ENCODE peak calls at places on chromosomes 6 and 20, in nine cellular contexts. W is mammary epithelial cell; O is effector memory CD4-positive, alpha-beta T cell; Q is astrocyte; A is Peyer's patch; G is CD4-positive, alpha-beta T cell; X is left ventricle myocardium inferior; R is sigmoid colon; I is upper lobe of left lung. D is an unnamed sample.

GRCh38 chr6:144659202-144659731 is 374.1 kb downstream of the UTRN start:
- DNase-seq in W (no peak), O (no peak), Q (peak; percentile 35), A (no peak), G (no peak), X (no peak), R (no peak), I (no peak), D (no peak)

GRCh38 chr6:35014341-35014740 is 125.3 kb downstream of the ANKS1A start:
- DNase-seq in W (no peak), O (no peak), Q (no peak), A (no peak), G (no peak), X (no peak), R (no peak), I (no peak), D (no peak)

GRCh38 chr20:48709292-48709691 is 118.5 kb downstream of the PREX1 start:
- DNase-seq in W (no peak), O (no peak), Q (no peak), A (no peak), G (no peak), X (no peak), R (peak; percentile 41), I (no peak), D (no peak)

GRCh38 chr6:12761376-12762115 is 45.0 kb downstream of the PHACTR1 start:
- DNase-seq in W (no peak), O (no peak), Q (peak; percentile 98), A (no peak), G (no peak), X (no peak), R (no peak), I (no peak), D (no peak)

GRCh38 chr6:34247481-34248197 is 1.2 kb downstream of the SMIM29 start:
- DNase-seq in W (no peak), O (no peak), Q (no peak), A (no peak), G (no peak), X (no peak), R (peak; percentile 68), I (no peak), D (no peak)

GRCh38 chr6:53899512-53899911 is 104.7 kb downstream of the LRRC1 start:
- DNase-seq in W (no peak), O (no peak), Q (no peak), A (no peak), G (no peak), X (no peak), R (no peak), I (no peak), D (no peak)

GRCh38 chr6:49913656-49914055 is 47.3 kb upstream of the CRISP1 start:
- DNase-seq in W (no peak), O (no peak), Q (no peak), A (no peak), G (no peak), X (no peak), R (no peak), I (no peak), D (no peak)

GRCh38 chr20:47578543-47578942 is 76.9 kb downstream of the NCOA3 start:
- DNase-seq in W (no peak), O (no peak), Q (no peak), A (no peak), G (no peak), X (no peak), R (no peak), I (no peak), D (no peak)

GRCh38 chr6:56708810-56709597 is 66.3 kb upstream of the DST start:
- DNase-seq in W (peak; percentile 68), O (no peak), Q (peak; percentile 72), A (no peak), G (no peak), X (no peak), R (no peak), I (no peak), D (no peak)

GRCh38 chr6:148885154-148885870 is 138.5 kb downstream of the UST start:
- DNase-seq in W (peak; percentile 60), O (no peak), Q (peak; percentile 87), A (no peak), G (no peak), X (no peak), R (no peak), I (no peak), D (no peak)

GRCh38 chr20:63846128-63846771 is 15.0 kb upstream of the ABHD16B start:
- DNase-seq in W (no peak), O (no peak), Q (no peak), A (no peak), G (no peak), X (peak; percentile 82), R (no peak), I (peak; percentile 80), D (no peak)

GRCh38 chr20:23147647-23147963 is 61.5 kb upstream of the CD93 start:
- DNase-seq in W (no peak), O (no peak), Q (no peak), A (no peak), G (no peak), X (no peak), R (no peak), I (no peak), D (no peak)

GRCh38 chr6:5365430-5366195 is 104.3 kb downstream of the FARS2 start:
- DNase-seq in W (no peak), O (no peak), Q (no peak), A (no peak), G (no peak), X (no peak), R (no peak), I (no peak), D (no peak)

GRCh38 chr6:77466055-77467028 is 3.1 kb upstream of the HTR1B start:
- DNase-seq in W (peak; percentile 61), O (no peak), Q (peak; percentile 51), A (no peak), G (no peak), X (peak; percentile 17), R (no peak), I (no peak), D (no peak)

GRCh38 chr6:132598473-132598872 is 8.9 kb upstream of the TAAR5 start:
- DNase-seq in W (no peak), O (no peak), Q (no peak), A (no peak), G (no peak), X (no peak), R (no peak), I (no peak), D (no peak)

GRCh38 chr6:144319193-144319592 is 34.1 kb downstream of the UTRN start:
- DNase-seq in W (no peak), O (no peak), Q (no peak), A (no peak), G (no peak), X (no peak), R (no peak), I (no peak), D (no peak)

GRCh38 chr20:16672299-16672698 is 57.5 kb upstream of the SNRPB2 start:
- DNase-seq in W (no peak), O (no peak), Q (no peak), A (no peak), G (no peak), X (no peak), R (no peak), I (no peak), D (no peak)

GRCh38 chr6:149863846-149864577 is at the start of gene LRP11:
- DNase-seq in W (peak; percentile 86), O (peak; percentile 75), Q (peak; percentile 60), A (peak; percentile 93), G (peak; percentile 80), X (peak; percentile 82), R (peak; percentile 93), I (peak; percentile 97), D (peak; percentile 77)

GRCh38 chr6:166257911-166258318 is 50.3 kb downstream of the PRR18 start:
- DNase-seq in W (peak; percentile 12), O (no peak), Q (no peak), A (no peak), G (peak; percentile 54), X (no peak), R (no peak), I (no peak), D (no peak)
- H3K9me3 ChIP-seq in W (no peaks in the 10 kb centered on the region), O (no peaks in the 10 kb centered on the region), Q (no peaks in the 10 kb centered on the region), A (no peaks in the 10 kb centered on the region), G (no peaks in the 10 kb centered on the region), X (no peaks in the 10 kb centered on the region), R (no peaks in the 10 kb centered on the region), I (no peaks in the 10 kb centered on the region), D (no peaks in the 10 kb centered on the region)

DNA sequence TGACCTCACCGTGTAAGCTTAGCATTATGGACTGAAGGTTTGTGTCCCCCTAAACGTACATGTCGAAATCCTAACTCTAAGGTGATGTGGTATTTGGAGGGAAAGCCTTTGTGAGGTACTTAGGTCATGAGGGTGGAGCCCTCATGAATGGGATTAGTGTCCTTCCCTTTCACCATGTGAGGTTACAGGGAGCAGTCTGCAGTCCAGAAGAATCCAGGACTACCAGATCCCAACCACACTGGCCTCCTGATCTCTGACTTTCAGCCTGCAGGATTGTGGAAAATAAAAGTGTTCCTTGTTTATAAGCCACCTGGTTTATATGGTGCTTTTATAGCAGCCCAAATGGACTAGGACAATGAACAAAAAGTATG is 73.4 kb downstream of the ZBTB2 start:
- DNase-seq in W (peak; percentile 2), O (no peak), Q (no peak), A (no peak), G (no peak), X (no peak), R (no peak), I (no peak), D (no peak)
- H3K9me3 ChIP-seq in W (no peaks in the 10 kb centered on the region), O (no peaks in the 10 kb centered on the region), Q (no peaks in the 10 kb centered on the region), A (no peaks in the 10 kb centered on the region), G (no peaks in the 10 kb centered on the region), X (peaks cover 4% of the 10 kb centered on the region), R (no peaks in the 10 kb centered on the region), I (no peaks in the 10 kb centered on the region), D (no peaks in the 10 kb centered on the region)

GRCh38 chr6:167400482-167401138 is 75.7 kb downstream of the TTLL2 start:
- DNase-seq in W (no peak), O (no peak), Q (no peak), A (no peak), G (no peak), X (no peak), R (no peak), I (no peak), D (no peak)
- H3K9me3 ChIP-seq in W (peaks cover 26% of the 10 kb centered on the region), O (no peaks in the 10 kb centered on the region), Q (no peaks in the 10 kb centered on the region), A (no peaks in the 10 kb centered on the region), G (no peaks in the 10 kb centered on the region), X (no peaks in the 10 kb centered on the region), R (no peaks in the 10 kb centered on the region), I (no peaks in the 10 kb centered on the region), D (no peaks in the 10 kb centered on the region)

DNA sequence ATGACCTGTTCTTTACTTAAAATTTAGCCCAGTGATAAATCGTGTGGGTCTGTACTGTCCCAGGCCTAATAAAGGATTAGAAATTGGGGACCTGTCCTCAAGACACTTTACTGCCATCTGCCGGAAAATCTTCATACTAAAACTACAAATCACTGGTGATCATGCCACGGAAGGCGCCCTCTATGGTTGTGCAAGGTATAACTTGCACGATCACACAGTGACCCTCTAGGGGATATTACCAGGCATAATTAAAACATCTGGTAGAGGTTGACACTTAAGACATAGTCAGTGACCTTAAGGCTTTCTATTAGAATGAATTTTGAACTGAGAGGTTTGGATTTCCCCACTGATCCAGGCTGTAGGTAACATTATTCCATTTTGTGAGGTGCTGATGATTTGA is 172.6 kb downstream of the BMP2 start:
- DNase-seq in W (peak; percentile 1), O (no peak), Q (no peak), A (no peak), G (no peak), X (no peak), R (no peak), I (no peak), D (no peak)
- H3K9me3 ChIP-seq in W (no peaks in the 10 kb centered on the region), O (no peaks in the 10 kb centered on the region), Q (no peaks in the 10 kb centered on the region), A (no peaks in the 10 kb centered on the region), G (peaks cover 5% of the 10 kb centered on the region), X (no peaks in the 10 kb centered on the region), R (no peaks in the 10 kb centered on the region), I (no peaks in the 10 kb centered on the region), D (no peaks in the 10 kb centered on the region)

GRCh38 chr6:27448456-27448855 is 24.4 kb downstream of the ZNF184 start:
- DNase-seq in W (no peak), O (no peak), Q (no peak), A (no peak), G (no peak), X (no peak), R (no peak), I (no peak), D (no peak)
- H3K9me3 ChIP-seq in W (peaks cover 57% of the 10 kb centered on the region), O (peaks cover 46% of the 10 kb centered on the region), Q (peaks cover 55% of the 10 kb centered on the region), A (peaks cover 29% of the 10 kb centered on the region), G (peaks cover 94% of the 10 kb centered on the region), X (peaks cover 98% of the 10 kb centered on the region), R (peaks cover 53% of the 10 kb centered on the region), I (peaks cover 77% of the 10 kb centered on the region), D (peaks cover 46% of the 10 kb centered on the region)